ENCODE peak calls at places on chromosomes 16 and 17, in ten cellular contexts. L is tibial artery, M is tibial nerve, O is PC-3, C is OCI-LY7, U is H9, K is esophagus muscularis mucosa, V is small intestine, G is right cardiac atrium, Q is ascending aorta. B is an unnamed sample. For H3K4me1 and H3K9me3, the result is how much of the 10 kb centered on the place peaks cover.

GRCh38 chr17:20266806-20267458 is 200.4 kb downstream of the LGALS9B start:
- DNase-seq in L (no peak), M (no peak), O (no peak), C (no peak), U (no peak), K (no peak), V (no peak), G (no peak), Q (no peak), B (no peak)

GRCh38 chr16:82967424-82967823 is 340.7 kb downstream of the CDH13 start:
- DNase-seq in L (no peak), M (no peak), O (no peak), C (no peak), U (no peak), K (no peak), V (no peak), G (no peak), Q (no peak), B (no peak)

GRCh38 chr16:84464116-84464515 is 40.3 kb downstream of the MEAK7 start:
- DNase-seq in L (peak), M (no peak), O (no peak), C (no peak), U (no peak), K (no peak), V (no peak), G (no peak), Q (no peak), B (no peak)

GRCh38 chr17:29561541-29562517 is 5.0 kb downstream of the ABHD15 start:
- DNase-seq in L (no peak), M (no peak), O (no peak), C (peak), U (peak), K (no peak), V (peak), G (peak), Q (no peak), B (no peak)

GRCh38 chr17:49980703-49981197 is 11.8 kb downstream of the DLX4 start:
- DNase-seq in L (no peak), M (no peak), O (no peak), C (no peak), U (peak), K (no peak), V (no peak), G (no peak), Q (no peak), B (no peak)

GRCh38 chr16:67565470-67566100 is 3.3 kb downstream of the CTCF start:
- DNase-seq in L (no peak), M (no peak), O (no peak), C (no peak), U (no peak), K (no peak), V (no peak), G (peak), Q (no peak), B (no peak)

GRCh38 chr16:1895068-1895467 is 23.1 kb upstream of the MEIOB start:
- DNase-seq in L (no peak), M (no peak), O (no peak), C (no peak), U (no peak), K (no peak), V (peak), G (no peak), Q (no peak), B (no peak)

GRCh38 chr16:23949630-23950290 is 114.0 kb downstream of the PRKCB start:
- DNase-seq in L (no peak), M (no peak), O (no peak), C (peak), U (no peak), K (no peak), V (peak), G (peak), Q (no peak), B (peak)

GRCh38 chr16:88867561-88868246 is 1.2 kb upstream of the PABPN1L start:
- DNase-seq in L (no peak), M (no peak), O (no peak), C (peak), U (no peak), K (no peak), V (no peak), G (no peak), Q (no peak), B (no peak)

GRCh38 chr17:5035356-5035755 is at the start of gene SLC52A1:
- DNase-seq in L (no peak), M (no peak), O (no peak), C (no peak), U (peak), K (no peak), V (peak), G (no peak), Q (no peak), B (no peak)

GRCh38 chr16:70788668-70789161 is 12.2 kb downstream of the VAC14 start:
- DNase-seq in L (no peak), M (no peak), O (no peak), C (no peak), U (no peak), K (no peak), V (no peak), G (no peak), Q (no peak), B (no peak)

GRCh38 chr16:65833171-65833871 is 533.2 kb upstream of the CDH5 start:
- DNase-seq in L (no peak), M (no peak), O (peak), C (no peak), U (no peak), K (no peak), V (no peak), G (no peak), Q (no peak), B (no peak)

GRCh38 chr16:4016648-4017047 is 99.6 kb downstream of the ADCY9 start:
- DNase-seq in L (no peak), M (no peak), O (no peak), C (no peak), U (no peak), K (no peak), V (no peak), G (no peak), Q (no peak), B (no peak)

GRCh38 chr17:16259926-16260325 is 42.9 kb downstream of the PIGL start:
- DNase-seq in L (no peak), M (no peak), O (no peak), C (no peak), U (no peak), K (no peak), V (no peak), G (no peak), Q (no peak), B (no peak)

GRCh38 chr17:9162275-9162985 is 141.1 kb downstream of the NTN1 start:
- DNase-seq in L (peak), M (peak), O (no peak), C (no peak), U (peak), K (no peak), V (no peak), G (no peak), Q (peak), B (no peak)

GRCh38 chr16:66520406-66521194 is 29.3 kb downstream of the TK2 start:
- DNase-seq in L (peak), M (no peak), O (no peak), C (peak), U (no peak), K (no peak), V (no peak), G (peak), Q (no peak), B (no peak)

GRCh38 chr17:40791808-40792436 is 7.8 kb downstream of the KRT28 start:
- DNase-seq in L (no peak), M (no peak), O (peak), C (no peak), U (no peak), K (no peak), V (peak), G (no peak), Q (no peak), B (no peak)

GRCh38 chr17:66964083-66964771 is at the start of gene CACNG4:
- DNase-seq in L (no peak), M (no peak), O (no peak), C (no peak), U (no peak), K (no peak), V (no peak), G (no peak), Q (no peak), B (no peak)

GRCh38 chr17:47896672-47897490 is 845 bp downstream of the SP2 start:
- DNase-seq in L (peak), M (no peak), O (peak), C (peak), U (no peak), K (no peak), V (peak), G (no peak), Q (peak), B (no peak)

GRCh38 chr17:50559674-50560184 is 786 bp upstream of the CACNA1G start:
- DNase-seq in L (peak), M (no peak), O (peak), C (no peak), U (peak), K (no peak), V (peak), G (peak), Q (no peak), B (peak)

GRCh38 chr17:80002690-80003490 is 32.8 kb downstream of the TBC1D16 start:
- DNase-seq in L (no peak), M (no peak), O (no peak), C (no peak), U (no peak), K (no peak), V (peak), G (peak), Q (no peak), B (no peak)

GRCh38 chr17:36608794-36609497 is 7.6 kb downstream of the MRM1 start:
- DNase-seq in L (no peak), M (no peak), O (peak), C (peak), U (peak), K (no peak), V (peak), G (peak), Q (no peak), B (no peak)

GRCh38 chr16:81523387-81524115 is 78.9 kb downstream of the CMIP start:
- DNase-seq in L (no peak), M (no peak), O (peak), C (no peak), U (no peak), K (no peak), V (no peak), G (no peak), Q (no peak), B (peak)

GRCh38 chr17:48439875-48440505 is 10.0 kb upstream of the SKAP1 start:
- DNase-seq in L (no peak), M (no peak), O (no peak), C (peak), U (no peak), K (peak), V (peak), G (no peak), Q (no peak), B (peak)

GRCh38 chr16:46801428-46802049 is 29.4 kb downstream of the C16orf87 start:
- DNase-seq in L (no peak), M (no peak), O (peak), C (no peak), U (no peak), K (no peak), V (peak), G (no peak), Q (no peak), B (no peak)

GRCh38 chr16:12231666-12232065 is 255.1 kb downstream of the SNX29 start:
- DNase-seq in L (no peak), M (no peak), O (peak), C (no peak), U (no peak), K (no peak), V (no peak), G (no peak), Q (no peak), B (no peak)

GRCh38 chr17:682150-682549 is 32.5 kb downstream of the VPS53 start:
- DNase-seq in L (no peak), M (no peak), O (no peak), C (no peak), U (no peak), K (no peak), V (no peak), G (no peak), Q (no peak), B (no peak)

GRCh38 chr17:81832608-81833159 is 407 bp downstream of the MCRIP1 start:
- DNase-seq in L (no peak), M (no peak), O (no peak), C (peak), U (no peak), K (no peak), V (no peak), G (peak), Q (no peak), B (no peak)

GRCh38 chr17:81514735-81515529 is 2.3 kb upstream of the ACTG1 start:
- DNase-seq in L (peak), M (peak), O (peak), C (peak), U (peak), K (no peak), V (peak), G (peak), Q (peak), B (peak)

GRCh38 chr17:17568772-17569195 is 22.7 kb downstream of the PEMT start:
- DNase-seq in L (no peak), M (no peak), O (peak), C (peak), U (peak), K (no peak), V (peak), G (peak), Q (no peak), B (peak)

GRCh38 chr16:27326251-27326650 is 12.5 kb downstream of the IL4R start:
- DNase-seq in L (no peak), M (no peak), O (no peak), C (no peak), U (no peak), K (no peak), V (no peak), G (no peak), Q (no peak), B (no peak)
- H3K4me1 ChIP-seq in L (half or more), M (under half), O (half or more), C (under half), U (under half), K (half or more), V (under half), G (under half), Q (under half), B (half or more)

GRCh38 chr17:6768447-6768846 is 7.6 kb upstream of the FBXO39 start:
- DNase-seq in L (no peak), M (no peak), O (no peak), C (no peak), U (no peak), K (no peak), V (no peak), G (no peak), Q (no peak), B (no peak)

GRCh38 chr17:6775871-6776405 is at the start of gene FBXO39:
- DNase-seq in L (no peak), M (no peak), O (no peak), C (no peak), U (peak), K (peak), V (no peak), G (peak), Q (no peak), B (no peak)

GRCh38 chr17:6772016-6772415 is 4.0 kb upstream of the FBXO39 start:
- DNase-seq in L (no peak), M (no peak), O (no peak), C (no peak), U (no peak), K (no peak), V (no peak), G (no peak), Q (no peak), B (no peak)
- H3K9me3 ChIP-seq in L (under half), M (half or more), O (under half), C (under half), U (under half), K (under half), V (under half), G (under half), Q (half or more), B (under half)

DNA sequence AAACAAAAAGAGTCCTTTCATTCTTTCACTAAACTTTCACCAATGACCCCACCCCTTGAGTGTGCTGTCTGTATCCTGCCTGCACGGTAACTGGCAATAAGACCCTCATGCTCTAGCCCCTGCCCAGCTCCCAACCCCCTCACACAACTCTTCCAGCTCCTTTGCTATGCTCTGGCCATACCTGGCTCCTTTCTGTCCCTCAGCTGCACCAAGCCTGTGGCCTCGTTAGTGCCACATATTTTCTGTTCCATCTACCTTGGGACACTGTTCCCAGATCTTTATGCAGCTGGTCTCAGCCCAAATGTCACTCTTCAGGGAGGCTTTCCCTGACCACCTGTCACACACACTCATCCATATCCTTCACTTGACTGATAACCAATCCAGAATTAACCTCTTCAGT is 47.3 kb downstream of the C16orf82 start:
- DNase-seq in L (no peak), M (no peak), O (no peak), C (no peak), U (no peak), K (no peak), V (no peak), G (no peak), Q (no peak), B (no peak)
- H3K4me1 ChIP-seq in L (under half), M (under half), O (under half), C (under half), U (under half), K (under half), V (under half), G (under half), Q (under half), B (under half)

GRCh38 chr17:77489239-77489897 is 348.6 kb downstream of the SEC14L1 start:
- DNase-seq in L (no peak), M (no peak), O (no peak), C (no peak), U (no peak), K (no peak), V (no peak), G (no peak), Q (no peak), B (no peak)
- H3K9me3 ChIP-seq in L (under half), M (under half), O (under half), C (under half), U (under half), K (under half), V (under half), G (under half), Q (under half), B (under half)